ENCODE peak calls at places on chromosomes 3 and 15, in eight cellular contexts. C is Peyer's patch; W is transverse colon; F is GM20000; M is CD4-positive, alpha-beta T cell; N is upper lobe of right lung; X is stomach; J is fibroblast of mammary gland. K is an unnamed sample.

GRCh38 chr3:46065294-46065705 is 38.0 kb upstream of the XCR1 start:
- DNase-seq in C (peak), W (peak), F (peak), M (peak), N (no peak), X (peak), J (no peak), K (peak)

GRCh38 chr3:151226088-151226563 is 23.1 kb upstream of the GPR171 start:
- DNase-seq in C (no peak), W (no peak), F (no peak), M (no peak), N (no peak), X (no peak), J (peak), K (no peak)

GRCh38 chr3:48662753-48663488 is at the start of gene CELSR3:
- DNase-seq in C (peak), W (peak), F (peak), M (peak), N (peak), X (peak), J (peak), K (peak)

GRCh38 chr15:74209560-74209958 is 7.0 kb upstream of the STRA6 start:
- DNase-seq in C (no peak), W (no peak), F (no peak), M (no peak), N (no peak), X (no peak), J (no peak), K (no peak)

GRCh38 chr3:142595951-142596725 is at the start of gene PLS1:
- DNase-seq in C (peak), W (peak), F (peak), M (peak), N (peak), X (peak), J (peak), K (peak)

GRCh38 chr3:136141296-136141785 is 54.8 kb downstream of the MSL2 start:
- DNase-seq in C (no peak), W (no peak), F (no peak), M (no peak), N (no peak), X (no peak), J (peak), K (no peak)

GRCh38 chr3:40299721-40300335 is 9.7 kb upstream of the EIF1B start:
- DNase-seq in C (no peak), W (no peak), F (no peak), M (no peak), N (no peak), X (no peak), J (peak), K (no peak)

GRCh38 chr15:25543156-25543555 is 104.3 kb upstream of the UBE3A start:
- DNase-seq in C (no peak), W (peak), F (no peak), M (no peak), N (no peak), X (no peak), J (peak), K (no peak)

GRCh38 chr15:100525894-100526512 is 2.7 kb downstream of the CERS3 start:
- DNase-seq in C (no peak), W (peak), F (no peak), M (no peak), N (no peak), X (peak), J (no peak), K (no peak)

GRCh38 chr3:46900007-46900292 is 22.4 kb downstream of the PTH1R start:
- DNase-seq in C (no peak), W (no peak), F (no peak), M (no peak), N (no peak), X (no peak), J (no peak), K (no peak)

GRCh38 chr15:34182942-34183341 is 27.0 kb downstream of the KATNBL1 start:
- DNase-seq in C (no peak), W (no peak), F (no peak), M (no peak), N (no peak), X (no peak), J (no peak), K (no peak)

GRCh38 chr3:13536832-13537231 is 12.1 kb upstream of the FBLN2 start:
- DNase-seq in C (no peak), W (no peak), F (no peak), M (no peak), N (no peak), X (no peak), J (no peak), K (no peak)

GRCh38 chr3:56667973-56668579 is 15.0 kb downstream of the TASOR start:
- DNase-seq in C (no peak), W (no peak), F (no peak), M (no peak), N (no peak), X (no peak), J (no peak), K (no peak)

GRCh38 chr3:17075358-17075757 is 190.6 kb downstream of the PLCL2 start:
- DNase-seq in C (no peak), W (no peak), F (no peak), M (no peak), N (no peak), X (no peak), J (no peak), K (no peak)

GRCh38 chr3:129663045-129663446 is 56.6 kb upstream of the PLXND1 start:
- DNase-seq in C (no peak), W (no peak), F (no peak), M (no peak), N (no peak), X (no peak), J (no peak), K (no peak)

DNA sequence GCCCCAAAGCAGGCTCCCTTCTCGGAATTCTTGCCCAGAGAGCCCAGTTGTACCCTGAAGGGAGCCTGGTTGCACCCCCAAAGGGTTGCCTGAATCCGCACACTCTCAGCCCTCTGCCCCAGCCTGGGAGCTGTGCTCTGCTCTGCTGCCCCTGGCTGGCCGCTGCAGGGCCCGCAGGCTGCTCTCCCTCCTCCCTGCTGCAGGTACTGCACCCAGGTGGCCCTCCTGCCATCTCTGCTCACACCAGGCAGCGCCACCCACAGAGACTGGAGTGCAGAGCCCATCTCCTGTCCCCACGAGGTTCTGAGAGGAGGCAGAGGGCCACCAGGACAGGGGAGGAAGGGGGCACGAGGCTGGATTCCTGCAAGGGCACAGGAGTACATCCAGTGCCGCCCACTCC is 134.2 kb upstream of the NSMCE3 start:
- DNase-seq in C (no peak), W (no peak), F (no peak), M (no peak), N (no peak), X (no peak), J (no peak), K (no peak)
- TF ChIP-seq CTCF in C (no peak), W (no peak), F (no peak), M (no peak), N (no peak), X (no peak), J (no peak), K (no peak)

GRCh38 chr3:52986938-52987337 is 58.9 kb downstream of the SFMBT1 start:
- DNase-seq in C (no peak), W (no peak), F (no peak), M (no peak), N (no peak), X (no peak), J (peak), K (no peak)
- TF ChIP-seq CTCF in C (no peak), W (peak), F (peak), M (peak), N (peak), X (peak), J (peak), K (peak)

GRCh38 chr3:116618138-116618537 is 91.4 kb upstream of the TUSC7 start:
- DNase-seq in C (no peak), W (no peak), F (no peak), M (no peak), N (no peak), X (no peak), J (no peak), K (no peak)

GRCh38 chr3:116610124-116610523 is 99.5 kb upstream of the TUSC7 start:
- DNase-seq in C (no peak), W (no peak), F (no peak), M (no peak), N (no peak), X (no peak), J (no peak), K (no peak)

GRCh38 chr3:116614795-116615362 is 94.7 kb upstream of the TUSC7 start:
- DNase-seq in C (no peak), W (no peak), F (no peak), M (no peak), N (no peak), X (no peak), J (peak), K (peak)
- TF ChIP-seq CTCF in C (no peak), W (no peak), F (no peak), M (no peak), N (peak), X (no peak), J (peak), K (peak)

GRCh38 chr3:153162513-153163348 is 705 bp downstream of the RAP2B start:
- DNase-seq in C (peak), W (peak), F (peak), M (peak), N (peak), X (peak), J (peak), K (peak)
- TF ChIP-seq CTCF in C (no peak), W (no peak), F (no peak), M (no peak), N (no peak), X (no peak), J (no peak), K (no peak)